ENCODE peak calls at places on chromosomes 12 and 14, in nine cellular contexts. Y, P, L, K, T, A, B, U and E are unnamed samples.

GRCh38 chr14:88352299-88353097 is 29.4 kb upstream of the KCNK10 start:
- DNase-seq in Y (no peak), P (no peak), L (no peak), K (no peak), T (no peak), A (no peak), B (no peak), U (no peak), E (no peak)

GRCh38 chr12:112126916-112127315 is 1.6 kb downstream of the TRAFD1 start:
- DNase-seq in Y (peak; percentile 20), P (peak; percentile 41), L (no peak), K (no peak), T (no peak), A (no peak), B (no peak), U (peak; percentile 35), E (no peak)

GRCh38 chr12:69196302-69197288 is 42.8 kb upstream of the CPSF6 start:
- DNase-seq in Y (no peak), P (peak; percentile 1), L (no peak), K (no peak), T (no peak), A (no peak), B (no peak), U (peak; percentile 25), E (no peak)

GRCh38 chr12:21276826-21277225 is 57.9 kb downstream of the SLCO1A2 start:
- DNase-seq in Y (no peak), P (peak; percentile 6), L (no peak), K (no peak), T (no peak), A (no peak), B (no peak), U (no peak), E (no peak)

GRCh38 chr12:13154027-13154538 is 42.4 kb upstream of the EMP1 start:
- DNase-seq in Y (no peak), P (peak; percentile 36), L (no peak), K (no peak), T (no peak), A (no peak), B (no peak), U (peak; percentile 61), E (no peak)

GRCh38 chr12:31749024-31749704 is 20.3 kb upstream of the AMN1 start:
- DNase-seq in Y (peak; percentile 90), P (peak; percentile 96), L (peak; percentile 52), K (peak; percentile 66), T (no peak), A (peak; percentile 57), B (peak; percentile 62), U (peak; percentile 96), E (no peak)

GRCh38 chr12:16299403-16299802 is 21.9 kb upstream of the SLC15A5 start:
- DNase-seq in Y (no peak), P (no peak), L (no peak), K (peak; percentile 40), T (no peak), A (no peak), B (no peak), U (peak; percentile 38), E (no peak)

GRCh38 chr12:46661161-46661845 is 164.5 kb downstream of the SLC38A4 start:
- DNase-seq in Y (no peak), P (peak; percentile 87), L (no peak), K (peak; percentile 29), T (no peak), A (peak; percentile 13), B (no peak), U (peak; percentile 87), E (no peak)

GRCh38 chr12:88325076-88325827 is 183.1 kb downstream of the TMTC3 start:
- DNase-seq in Y (no peak), P (peak; percentile 90), L (no peak), K (no peak), T (no peak), A (no peak), B (no peak), U (peak; percentile 89), E (no peak)

GRCh38 chr14:100862277-100862676 is 36.4 kb downstream of the MEG3 start:
- DNase-seq in Y (no peak), P (no peak), L (no peak), K (no peak), T (peak; percentile 21), A (no peak), B (no peak), U (peak; percentile 66), E (no peak)

GRCh38 chr12:21552983-21553673 is 27.0 kb downstream of the SPX start:
- DNase-seq in Y (no peak), P (no peak), L (no peak), K (no peak), T (no peak), A (no peak), B (no peak), U (no peak), E (no peak)

GRCh38 chr14:68539311-68539737 is 253.5 kb downstream of the ZFP36L1 start:
- DNase-seq in Y (no peak), P (no peak), L (no peak), K (no peak), T (no peak), A (no peak), B (no peak), U (no peak), E (no peak)

GRCh38 chr14:83913466-83913865 is 1616.5 kb upstream of the FLRT2 start:
- DNase-seq in Y (no peak), P (no peak), L (no peak), K (no peak), T (no peak), A (no peak), B (no peak), U (no peak), E (no peak)

GRCh38 chr14:87139299-87139698 is 853.7 kb downstream of the GALC start:
- DNase-seq in Y (no peak), P (no peak), L (no peak), K (no peak), T (no peak), A (no peak), B (no peak), U (no peak), E (no peak)

GRCh38 chr14:56172571-56172971 is 54.4 kb downstream of the PELI2 start:
- DNase-seq in Y (no peak), P (peak; percentile 71), L (no peak), K (no peak), T (no peak), A (no peak), B (no peak), U (peak; percentile 80), E (no peak)

GRCh38 chr12:6935551-6936377 is 7.9 kb upstream of the RNU7-1 start:
- DNase-seq in Y (peak; percentile 86), P (no peak), L (no peak), K (no peak), T (peak; percentile 51), A (no peak), B (no peak), U (peak; percentile 55), E (no peak)

GRCh38 chr14:61388173-61388975 is 67.0 kb downstream of the PRKCH start:
- DNase-seq in Y (no peak), P (peak; percentile 8), L (no peak), K (no peak), T (no peak), A (no peak), B (no peak), U (peak; percentile 30), E (peak; percentile 34)

GRCh38 chr12:93441111-93441616 is 583 bp downstream of the UBE2N start:
- DNase-seq in Y (peak; percentile 88), P (peak; percentile 23), L (no peak), K (no peak), T (peak; percentile 88), A (peak; percentile 24), B (peak; percentile 61), U (peak; percentile 69), E (peak; percentile 35)

GRCh38 chr12:47942327-47943230 is 20.8 kb upstream of the TMEM106C start:
- DNase-seq in Y (peak; percentile 62), P (no peak), L (peak; percentile 58), K (no peak), T (peak; percentile 83), A (peak; percentile 68), B (peak; percentile 68), U (peak; percentile 27), E (peak; percentile 38)

GRCh38 chr14:50031534-50032313 is 84.6 kb downstream of the VCPKMT start:
- DNase-seq in Y (no peak), P (peak; percentile 54), L (no peak), K (peak; percentile 71), T (no peak), A (no peak), B (no peak), U (peak; percentile 76), E (no peak)

GRCh38 chr14:92645841-92646478 is 102.5 kb downstream of the LGMN start:
- DNase-seq in Y (no peak), P (peak; percentile 92), L (no peak), K (no peak), T (no peak), A (no peak), B (no peak), U (peak; percentile 90), E (no peak)

GRCh38 chr14:88770736-88771135 is 22.0 kb downstream of the EML5 start:
- DNase-seq in Y (no peak), P (no peak), L (no peak), K (no peak), T (no peak), A (no peak), B (no peak), U (no peak), E (no peak)

GRCh38 chr12:108532061-108532848 is 17.2 kb downstream of the FICD start:
- DNase-seq in Y (no peak), P (no peak), L (no peak), K (no peak), T (no peak), A (no peak), B (no peak), U (no peak), E (no peak)

GRCh38 chr12:89848732-89849131 is 140.1 kb upstream of the ATP2B1 start:
- DNase-seq in Y (no peak), P (no peak), L (no peak), K (no peak), T (peak; percentile 55), A (no peak), B (no peak), U (no peak), E (no peak)

GRCh38 chr12:47730341-47730744 is 5.1 kb upstream of the ENDOU start:
- DNase-seq in Y (no peak), P (peak; percentile 58), L (no peak), K (no peak), T (no peak), A (no peak), B (no peak), U (peak; percentile 79), E (no peak)

GRCh38 chr12:115070313-115070712 is 386.3 kb upstream of the TBX3 start:
- DNase-seq in Y (no peak), P (no peak), L (no peak), K (no peak), T (no peak), A (no peak), B (no peak), U (peak; percentile 50), E (no peak)

GRCh38 chr14:100979780-100980179 is 76.3 kb upstream of the RTL1 start:
- DNase-seq in Y (no peak), P (peak; percentile 75), L (no peak), K (no peak), T (no peak), A (no peak), B (no peak), U (peak; percentile 91), E (no peak)

GRCh38 chr14:70045715-70046535 is 142.8 kb downstream of the SLC8A3 start:
- DNase-seq in Y (peak; percentile 83), P (peak; percentile 69), L (no peak), K (no peak), T (peak; percentile 88), A (peak; percentile 54), B (no peak), U (peak; percentile 63), E (no peak)

GRCh38 chr12:52168019-52168717 is 23.6 kb downstream of the KRT80 start:
- DNase-seq in Y (no peak), P (peak; percentile 72), L (no peak), K (no peak), T (peak; percentile 50), A (no peak), B (no peak), U (peak; percentile 57), E (no peak)

GRCh38 chr14:59754256-59754655 is 116.3 kb downstream of the RTN1 start:
- DNase-seq in Y (no peak), P (peak; percentile 17), L (no peak), K (no peak), T (no peak), A (no peak), B (no peak), U (peak; percentile 25), E (no peak)

GRCh38 chr14:47539065-47539464 is 136.3 kb downstream of the MDGA2 start:
- DNase-seq in Y (no peak), P (no peak), L (no peak), K (no peak), T (no peak), A (no peak), B (no peak), U (no peak), E (no peak)